ENCODE peak calls at places on chromosome 9, in six cellular contexts. Z is GM12878, R is A549, D is K562, W is HepG2, V is upper lobe of left lung. I is an unnamed sample.

GRCh38 chr9:4464911-4465513 is 25.3 kb upstream of the SLC1A1 start:
- ATAC-seq in W (no peak), R (no peak), Z (peak), D (no peak), V (no peak), I (no peak)

GRCh38 chr9:110623462-110624025 is 44.0 kb upstream of the SVEP1 start:
- ATAC-seq in D (peak), Z (peak), R (peak), W (peak), V (no peak), I (no peak)

GRCh38 chr9:121619566-121619965 is 31.9 kb upstream of the DAB2IP start:
- ATAC-seq in W (no peak), Z (no peak), D (no peak), V (no peak), R (no peak), I (no peak)

GRCh38 chr9:95302471-95302870 is 15.0 kb downstream of the FANCC start:
- ATAC-seq in Z (no peak), V (no peak), D (no peak), W (no peak), R (no peak), I (no peak)

GRCh38 chr9:89597711-89598707 is 6.8 kb upstream of the GADD45G start:
- ATAC-seq in D (peak), W (peak), R (peak), V (no peak), Z (peak), I (no peak)

GRCh38 chr9:16348531-16348930 is 521.9 kb downstream of the BNC2 start:
- ATAC-seq in W (no peak), D (no peak), V (no peak), R (no peak), Z (peak), I (no peak)

GRCh38 chr9:118444403-118444802 is 740.2 kb downstream of the TLR4 start:
- ATAC-seq in V (no peak), Z (no peak), R (no peak), D (no peak), W (no peak), I (no peak)

GRCh38 chr9:126397056-126397455 is 70.4 kb downstream of the MVB12B start:
- ATAC-seq in V (no peak), Z (peak), W (peak), D (no peak), R (peak), I (no peak)

GRCh38 chr9:2119490-2120046 is 104.4 kb downstream of the SMARCA2 start:
- ATAC-seq in V (no peak), R (no peak), Z (no peak), D (no peak), W (no peak), I (no peak)

GRCh38 chr9:94680020-94680419 is 40.7 kb upstream of the FBP1 start:
- ATAC-seq in Z (no peak), V (no peak), R (no peak), W (no peak), D (no peak), I (no peak)

GRCh38 chr9:74500584-74500924 is 3.4 kb downstream of the RORB start:
- ATAC-seq in D (no peak), R (no peak), W (no peak), V (no peak), Z (no peak), I (no peak)

GRCh38 chr9:81860581-81860980 is 67.6 kb upstream of the SPATA31D4 start:
- ATAC-seq in Z (no peak), W (no peak), V (no peak), R (no peak), D (no peak), I (peak)

GRCh38 chr9:97419315-97419867 is 7.5 kb downstream of the TDRD7 start:
- ATAC-seq in R (peak), V (no peak), Z (no peak), D (no peak), W (peak), I (peak)

GRCh38 chr9:69317894-69318293 is 7.1 kb upstream of the ENTREP1 start:
- ATAC-seq in V (no peak), D (no peak), R (no peak), W (no peak), Z (peak), I (no peak)

GRCh38 chr9:14031015-14031414 is 282.9 kb downstream of the NFIB start:
- ATAC-seq in D (peak), W (no peak), V (no peak), Z (no peak), R (no peak), I (peak)

GRCh38 chr9:123571240-123571639 is 215.2 kb downstream of the CRB2 start:
- ATAC-seq in V (no peak), D (no peak), Z (peak), W (no peak), R (no peak), I (no peak)

GRCh38 chr9:123284658-123285057 is 16.3 kb upstream of the STRBP start:
- ATAC-seq in D (no peak), R (no peak), Z (no peak), W (no peak), V (no peak), I (no peak)

GRCh38 chr9:10036095-10036494 is 576.7 kb downstream of the PTPRD start:
- ATAC-seq in R (no peak), V (no peak), Z (no peak), W (no peak), D (no peak), I (no peak)

GRCh38 chr9:69044226-69045219 is 9.0 kb downstream of the FXN start:
- ATAC-seq in D (peak), W (no peak), Z (peak), V (no peak), R (no peak), I (no peak)

GRCh38 chr9:78053627-78054026 is 22.0 kb upstream of the GNAQ start:
- ATAC-seq in V (no peak), D (no peak), W (no peak), R (no peak), Z (no peak), I (no peak)

GRCh38 chr9:115234094-115234493 is 116.1 kb upstream of the TNC start:
- ATAC-seq in V (no peak), R (peak), W (no peak), D (no peak), Z (peak), I (no peak)

GRCh38 chr9:137110147-137110910 is 4.2 kb downstream of the DPP7 start:
- ATAC-seq in D (no peak), W (no peak), R (no peak), Z (no peak), V (no peak), I (no peak)

GRCh38 chr9:17159469-17159868 is 24.6 kb downstream of the CNTLN start:
- ATAC-seq in V (no peak), Z (no peak), W (no peak), D (no peak), R (no peak), I (no peak)

GRCh38 chr9:137076636-137077009 is 694 bp upstream of the UAP1L1 start:
- ATAC-seq in W (peak), D (no peak), Z (no peak), V (no peak), R (peak), I (peak)

GRCh38 chr9:137959641-137960411 is 82.2 kb downstream of the CACNA1B start:
- ATAC-seq in V (no peak), R (peak), D (no peak), Z (no peak), W (no peak), I (no peak)

GRCh38 chr9:95207403-95207802 is 110.1 kb downstream of the FANCC start:
- ATAC-seq in V (no peak), R (no peak), Z (no peak), D (peak), W (no peak), I (no peak)

GRCh38 chr9:135321580-135321979 is 158.0 kb upstream of the PPP1R26 start:
- ATAC-seq in Z (no peak), D (no peak), R (no peak), V (peak), W (no peak), I (no peak)

GRCh38 chr9:87991151-87991870 is 17.0 kb upstream of the CDK20 start:
- ATAC-seq in Z (no peak), R (no peak), D (no peak), V (no peak), W (no peak), I (no peak)

GRCh38 chr9:137168907-137169763 is 716 bp downstream of the LRRC26 start:
- ATAC-seq in Z (peak), R (peak), V (no peak), W (peak), D (peak), I (peak)

GRCh38 chr9:21239917-21240316 is at the start of gene IFNA14:
- ATAC-seq in Z (peak), V (no peak), R (no peak), W (no peak), D (no peak), I (no peak)

GRCh38 chr9:132789706-132790105 is 88.4 kb downstream of the AK8 start:
- ATAC-seq in V (no peak), R (no peak), Z (no peak), W (no peak), D (no peak), I (no peak)

GRCh38 chr9:33140406-33141360 is 26.5 kb downstream of the B4GALT1 start:
- ATAC-seq in Z (peak), D (no peak), W (no peak), R (no peak), V (no peak), I (peak)

GRCh38 chr9:80251778-80252177 is 680.0 kb downstream of the TLE4 start:
- ATAC-seq in W (no peak), Z (no peak), D (no peak), R (no peak), V (no peak), I (no peak)

GRCh38 chr9:134693641-134694367 is 52.2 kb downstream of the COL5A1 start:
- ATAC-seq in V (no peak), D (no peak), R (no peak), W (no peak), Z (no peak), I (no peak)

GRCh38 chr9:93084471-93084881 is 11.5 kb upstream of the CARD19 start:
- ATAC-seq in D (no peak), V (no peak), Z (no peak), W (no peak), R (no peak), I (no peak)

GRCh38 chr9:93083592-93084470 is 12.2 kb upstream of the CARD19 start:
- ATAC-seq in W (peak), R (no peak), Z (no peak), D (no peak), V (peak), I (no peak)

GRCh38 chr9:93081081-93081529 is 14.9 kb upstream of the CARD19 start:
- ATAC-seq in W (no peak), Z (no peak), D (no peak), V (no peak), R (no peak), I (no peak)

GRCh38 chr9:93081931-93082330 is 14.1 kb upstream of the CARD19 start:
- ATAC-seq in R (no peak), W (no peak), V (no peak), Z (no peak), D (no peak), I (no peak)

DNA sequence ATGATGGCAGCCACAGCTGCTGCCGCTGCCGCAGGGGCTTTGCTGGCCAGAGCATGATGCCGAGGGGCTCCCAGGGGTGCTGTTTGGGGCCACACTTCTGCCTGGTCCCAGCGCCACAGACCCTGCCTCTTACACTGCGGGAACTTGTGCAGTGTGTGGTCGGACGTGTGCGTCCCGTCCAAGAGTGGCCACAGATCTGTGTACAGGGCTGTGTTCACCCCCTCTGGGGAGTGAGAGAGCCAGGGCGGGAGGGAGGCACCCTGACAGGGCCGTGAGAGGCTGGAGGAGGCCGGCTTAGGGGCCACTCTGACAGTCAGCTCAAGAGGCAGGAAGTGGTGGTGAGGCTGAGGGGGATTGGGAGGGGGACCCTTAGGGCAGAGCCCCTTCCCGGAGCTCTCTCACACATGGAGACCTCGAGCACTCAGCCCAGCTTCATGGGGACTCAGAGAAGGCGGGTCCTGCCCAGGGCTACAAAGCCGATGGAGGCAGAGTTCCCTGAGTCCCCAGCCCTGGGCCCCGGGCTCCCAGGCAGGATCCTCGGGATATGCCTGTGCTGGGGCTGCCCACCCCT is 13.1 kb upstream of the CARD19 start:
- ATAC-seq in D (no peak), Z (no peak), W (no peak), R (no peak), V (peak), I (no peak)
- H3K27ac ChIP-seq in D (no peak), Z (no peak), W (no peak), R (no peak), V (peak), I (no peak)

GRCh38 chr9:101165131-101165530 is 136.6 kb downstream of the PLPPR1 start:
- ATAC-seq in D (no peak), R (no peak), Z (peak), W (no peak), V (no peak), I (no peak)
- TF ChIP-seq EP300 in D (no peak), R (no peak), Z (no peak), W (no peak), V (no peak), I (no peak)

GRCh38 chr9:112655633-112656032 is 62.3 kb downstream of the INIP start:
- ATAC-seq in R (no peak), Z (no peak), W (no peak), V (no peak), D (no peak), I (no peak)
- H3K27ac ChIP-seq in R (no peak), Z (no peak), W (no peak), V (no peak), D (no peak), I (no peak)

GRCh38 chr9:98953877-98954610 is 10.3 kb downstream of the COL15A1 start:
- ATAC-seq in V (no peak), D (no peak), Z (no peak), R (no peak), W (no peak), I (peak)
- TF ChIP-seq EP300 in V (no peak), D (no peak), Z (no peak), R (no peak), W (no peak), I (no peak)

GRCh38 chr9:91039835-91040140 is 238.2 kb downstream of the SYK start:
- ATAC-seq in V (no peak), Z (no peak), R (no peak), D (no peak), W (no peak), I (no peak)

GRCh38 chr9:91038483-91039124 is 237.0 kb downstream of the SYK start:
- ATAC-seq in R (no peak), V (no peak), W (no peak), D (no peak), Z (no peak), I (no peak)

GRCh38 chr9:91037511-91038482 is 236.2 kb downstream of the SYK start:
- ATAC-seq in R (peak), D (no peak), W (peak), V (peak), Z (no peak), I (peak)

GRCh38 chr9:91040371-91041215 is 239.0 kb downstream of the SYK start:
- ATAC-seq in V (no peak), Z (no peak), R (no peak), W (no peak), D (no peak), I (no peak)

DNA sequence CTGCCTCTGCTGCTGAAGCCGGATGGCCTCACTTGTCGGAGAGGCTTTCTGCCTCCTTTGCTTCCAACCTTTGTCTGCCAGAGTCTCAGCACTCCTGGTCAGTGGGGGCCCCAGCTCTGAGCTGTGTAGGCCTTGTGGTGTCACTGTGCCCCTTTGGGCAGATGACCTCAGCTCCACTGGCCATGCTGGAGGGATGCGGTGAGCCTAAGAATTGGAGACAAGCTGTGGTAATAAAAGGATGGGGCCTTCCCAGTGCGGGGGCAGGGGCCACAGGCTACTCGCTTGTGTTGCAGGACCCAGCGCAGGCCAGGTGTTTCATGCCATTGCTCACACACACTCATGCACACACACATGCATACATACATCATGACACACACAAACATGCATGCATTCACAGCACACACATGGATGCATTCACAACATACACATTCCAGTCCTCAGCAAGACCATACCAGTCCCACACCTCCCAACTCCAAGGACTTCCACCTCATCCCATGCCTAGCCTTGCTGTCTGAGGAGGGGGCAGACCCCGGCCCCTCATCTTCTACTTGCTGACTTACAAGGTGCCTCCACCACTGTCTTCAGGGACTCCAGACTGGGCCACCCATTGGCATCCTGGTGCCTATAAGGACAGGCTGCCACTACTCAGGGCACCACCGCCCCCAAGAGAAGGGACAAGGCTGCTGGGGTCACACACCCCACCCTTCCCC is 237.7 kb downstream of the SYK start:
- ATAC-seq in V (no peak), W (no peak), R (no peak), D (no peak), Z (no peak), I (no peak)
- H3K27ac ChIP-seq in V (no peak), W (peak), R (peak), D (no peak), Z (no peak), I (no peak)

GRCh38 chr9:105308448-105309412 is 64.3 kb downstream of the SLC44A1 start:
- ATAC-seq in Z (no peak), W (no peak), R (no peak), V (no peak), D (no peak), I (no peak)
- TF ChIP-seq EP300 in Z (no peak), W (no peak), R (no peak), V (no peak), D (no peak), I (no peak)

DNA sequence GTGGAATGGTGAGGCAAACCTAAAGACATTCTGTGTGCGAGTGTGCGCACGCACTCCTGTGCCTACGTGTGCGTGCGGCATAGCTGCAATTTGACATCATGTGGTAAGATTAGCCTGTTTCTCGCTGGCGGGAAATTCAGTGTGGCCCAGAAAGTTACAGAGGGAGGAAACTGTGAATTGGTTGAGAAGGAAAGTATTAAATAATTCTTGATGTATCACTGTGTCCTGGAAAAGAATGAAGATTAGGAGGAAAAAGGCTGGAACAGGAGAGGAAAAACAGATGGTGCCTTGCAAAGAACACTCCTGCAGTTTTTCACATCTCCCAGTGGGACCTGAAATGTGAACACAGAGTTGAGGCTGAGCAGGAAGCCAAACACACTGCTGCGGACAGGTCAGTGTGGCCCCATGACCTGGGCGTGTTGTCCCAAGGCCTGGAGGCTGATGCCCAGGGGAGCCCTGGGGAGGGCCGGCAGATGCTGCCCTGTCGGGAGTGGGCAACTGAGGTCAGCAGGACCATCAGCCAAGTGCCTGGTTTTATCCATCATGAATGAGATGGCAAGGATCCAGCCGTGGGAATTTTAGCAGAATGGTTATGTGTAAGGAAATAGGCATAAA is 108.3 kb downstream of the GAS1 start:
- ATAC-seq in Z (no peak), W (no peak), R (no peak), D (no peak), V (no peak), I (peak)
- H3K27ac ChIP-seq in Z (no peak), W (no peak), R (no peak), D (no peak), V (no peak), I (peak)

I was measured in gastroesophageal sphincter.